ENCODE peak calls at places on chromosome 14, in four cellular contexts. K, I, R and N are unnamed samples.
A peak's percentile ranks its signal among the peaks of the same experiment; 100 is the strongest.

GRCh38 chr14:75431011-75431410 is 3.2 kb downstream of the JDP2 start:
- DNase-seq in K (no peak), I (no peak), R (no peak), N (no peak)

GRCh38 chr14:33512201-33512600 is 438.7 kb downstream of the EGLN3 start:
- DNase-seq in K (no peak), I (no peak), R (no peak), N (peak; percentile 60)

GRCh38 chr14:76867536-76868452 is 41.6 kb downstream of the LRRC74A start:
- DNase-seq in K (no peak), I (no peak), R (peak; percentile 38), N (no peak)

GRCh38 chr14:56730468-56731145 is 79.7 kb downstream of the OTX2 start:
- DNase-seq in K (no peak), I (no peak), R (no peak), N (no peak)

GRCh38 chr14:90514015-90514398 is 117.2 kb downstream of the CALM1 start:
- DNase-seq in K (no peak), I (no peak), R (no peak), N (no peak)

GRCh38 chr14:61934385-61934784 is 172.2 kb downstream of the SNAPC1 start:
- DNase-seq in K (peak; percentile 99), I (no peak), R (no peak), N (peak; percentile 96)

GRCh38 chr14:75497701-75498100 is 24.6 kb upstream of the BATF start:
- DNase-seq in K (no peak), I (no peak), R (no peak), N (no peak)

GRCh38 chr14:85415015-85415712 is 114.8 kb upstream of the FLRT2 start:
- DNase-seq in K (peak; percentile 93), I (no peak), R (no peak), N (peak; percentile 97)

GRCh38 chr14:33834101-33834955 is 116.5 kb downstream of the EGLN3 start:
- DNase-seq in K (no peak), I (no peak), R (no peak), N (no peak)

GRCh38 chr14:59407246-59407615 is 57.9 kb downstream of the GPR135 start:
- DNase-seq in K (peak; percentile 93), I (no peak), R (no peak), N (peak; percentile 86)

GRCh38 chr14:99318091-99318958 is 46.3 kb upstream of the BCL11B start:
- DNase-seq in K (no peak), I (no peak), R (no peak), N (no peak)

GRCh38 chr14:33210304-33210703 is 271.6 kb downstream of the NPAS3 start:
- DNase-seq in K (no peak), I (no peak), R (no peak), N (no peak)

GRCh38 chr14:52553002-52553670 is 500 bp downstream of the GPR137C start:
- DNase-seq in K (peak; percentile 10), I (peak; percentile 23), R (peak; percentile 42), N (peak; percentile 47)

GRCh38 chr14:95305145-95305544 is 14.6 kb downstream of the CLMN start:
- DNase-seq in K (no peak), I (no peak), R (no peak), N (no peak)

GRCh38 chr14:103143535-103143934 is 20.3 kb downstream of the TNFAIP2 start:
- DNase-seq in K (peak; percentile 80), I (no peak), R (no peak), N (peak; percentile 71)

GRCh38 chr14:28765907-28766504 is 581 bp upstream of the FOXG1 start:
- DNase-seq in K (no peak), I (no peak), R (no peak), N (no peak)

GRCh38 chr14:69331206-69331605 is 66.9 kb downstream of the ERH start:
- DNase-seq in K (no peak), I (no peak), R (no peak), N (no peak)

GRCh38 chr14:21498540-21499526 is 12.3 kb downstream of the METTL3 start:
- DNase-seq in K (peak; percentile 42), I (no peak), R (no peak), N (peak; percentile 49)

GRCh38 chr14:28661171-28661772 is 105.3 kb upstream of the FOXG1 start:
- DNase-seq in K (peak; percentile 93), I (no peak), R (no peak), N (peak; percentile 8)

GRCh38 chr14:63249112-63249511 is 44.9 kb downstream of the RHOJ start:
- DNase-seq in K (no peak), I (no peak), R (no peak), N (peak; percentile 18)

GRCh38 chr14:98093111-98093510 is 1178.9 kb downstream of the BCL11B start:
- DNase-seq in K (no peak), I (no peak), R (no peak), N (no peak)

GRCh38 chr14:71355324-71356201 is 448.3 kb downstream of the PCNX1 start:
- DNase-seq in K (peak; percentile 35), I (no peak), R (no peak), N (peak; percentile 28)